ENCODE peak calls at places on chromosomes 11 and 22, in nine cellular contexts. L, B, R, Y, A, O, V, I and K are unnamed samples.

GRCh38 chr11:20112291-20113146 is 47.8 kb downstream of the DBX1 start:
- DNase-seq in L (peak; percentile 77), A (peak; percentile 88), O (peak; percentile 91), Y (no peak), I (peak; percentile 84), V (no peak), B (peak; percentile 91), R (peak; percentile 86), K (no peak)

GRCh38 chr22:35099883-35100282 is 33.9 kb downstream of the ISX start:
- DNase-seq in V (no peak), I (no peak), A (no peak), O (no peak), Y (no peak), R (no peak), B (no peak), L (no peak), K (no peak)

GRCh38 chr11:10285148-10285802 is 8.7 kb downstream of the SBF2 start:
- DNase-seq in R (no peak), L (no peak), I (no peak), B (no peak), A (no peak), Y (no peak), O (no peak), V (no peak), K (no peak)

GRCh38 chr11:62033191-62034044 is 66.0 kb upstream of the FTH1 start:
- DNase-seq in Y (no peak), A (no peak), O (no peak), R (no peak), V (no peak), I (no peak), B (no peak), L (no peak), K (no peak)

GRCh38 chr11:77214557-77214956 is 86.5 kb downstream of the MYO7A start:
- DNase-seq in A (no peak), I (no peak), Y (no peak), L (no peak), B (peak; percentile 43), R (no peak), V (no peak), O (no peak), K (no peak)

GRCh38 chr11:120985718-120986569 is 38.0 kb upstream of the TBCEL start:
- DNase-seq in B (no peak), O (peak; percentile 60), A (no peak), R (no peak), I (no peak), Y (no peak), L (no peak), V (peak; percentile 30), K (peak; percentile 71)

GRCh38 chr11:119907934-119908760 is 179.1 kb upstream of the NECTIN1 start:
- DNase-seq in Y (no peak), R (no peak), L (no peak), V (no peak), A (no peak), O (no peak), B (no peak), I (no peak), K (no peak)

GRCh38 chr11:64376071-64376470 is 17.1 kb downstream of the RPS6KA4 start:
- DNase-seq in R (no peak), O (no peak), L (no peak), V (no peak), Y (no peak), B (no peak), A (no peak), I (no peak), K (no peak)

GRCh38 chr22:25081409-25081824 is 118.2 kb upstream of the CRYBB3 start:
- DNase-seq in A (no peak), V (peak; percentile 40), R (no peak), L (no peak), O (peak; percentile 47), I (no peak), Y (no peak), B (no peak), K (peak; percentile 68)

GRCh38 chr11:10900686-10901415 is 43.0 kb upstream of the ZBED5 start:
- DNase-seq in R (no peak), Y (no peak), L (no peak), O (no peak), A (no peak), I (no peak), V (no peak), B (no peak), K (no peak)

GRCh38 chr22:22380098-22381030 is 128.2 kb downstream of the ZNF280B start:
- DNase-seq in L (no peak), V (no peak), B (no peak), R (no peak), I (no peak), A (no peak), O (no peak), Y (peak; percentile 1), K (peak; percentile 57)

GRCh38 chr11:70078095-70078795 is at the start of gene ANO1:
- DNase-seq in I (no peak), A (no peak), L (no peak), Y (no peak), V (no peak), O (no peak), R (no peak), B (no peak), K (no peak)

GRCh38 chr11:128417607-128418324 is 169.6 kb downstream of the ETS1 start:
- DNase-seq in O (peak; percentile 91), V (no peak), I (peak; percentile 89), Y (no peak), L (peak; percentile 69), B (no peak), R (peak; percentile 37), A (peak; percentile 86), K (peak; percentile 51)

GRCh38 chr11:103682318-103683184 is 353.9 kb upstream of the DDI1 start:
- DNase-seq in I (no peak), L (peak; percentile 39), O (peak; percentile 94), B (peak; percentile 80), R (peak; percentile 52), Y (peak; percentile 87), V (peak; percentile 45), A (no peak), K (peak; percentile 75)

GRCh38 chr11:3022982-3023381 is 30.9 kb upstream of the NAP1L4 start:
- DNase-seq in I (peak; percentile 39), Y (no peak), V (no peak), A (peak; percentile 28), B (no peak), O (peak; percentile 81), L (peak; percentile 13), R (peak; percentile 45), K (no peak)

GRCh38 chr11:100851129-100851528 is 164.0 kb downstream of the ARHGAP42 start:
- DNase-seq in A (no peak), V (no peak), R (no peak), Y (no peak), O (no peak), I (no peak), B (no peak), L (no peak), K (no peak)

GRCh38 chr11:133732109-133732508 is 113.2 kb downstream of the SPATA19 start:
- DNase-seq in V (no peak), I (no peak), Y (no peak), L (no peak), R (no peak), A (no peak), B (no peak), O (no peak), K (no peak)

GRCh38 chr11:45933131-45933821 is 10.8 kb downstream of the LARGE2 start:
- DNase-seq in V (no peak), L (peak; percentile 8), I (no peak), B (no peak), A (no peak), R (peak; percentile 22), Y (no peak), O (no peak), K (no peak)

GRCh38 chr22:31248965-31249940 is 37.2 kb downstream of the LIMK2 start:
- DNase-seq in L (no peak), A (no peak), I (no peak), V (no peak), R (no peak), B (no peak), Y (no peak), O (peak; percentile 32), K (no peak)
- H3K4me3 ChIP-seq in L (peak overlapping the region; percentile 74), A (peak overlapping the region; percentile 72), I (peak overlapping the region; percentile 56), V (no peak overlapping the region), R (peak overlapping the region; percentile 66), B (no peak overlapping the region), Y (no peak overlapping the region), O (peak overlapping the region; percentile 71), K (no peak overlapping the region)

GRCh38 chr11:90246468-90246867 is 23.6 kb upstream of the CHORDC1 start:
- DNase-seq in L (no peak), A (no peak), Y (no peak), I (no peak), V (no peak), R (no peak), O (no peak), B (no peak), K (no peak)

GRCh38 chr11:90243534-90243933 is 20.7 kb upstream of the CHORDC1 start:
- DNase-seq in A (no peak), V (no peak), O (no peak), R (no peak), I (no peak), B (no peak), Y (no peak), L (no peak), K (no peak)

GRCh38 chr11:90242894-90243416 is 20.1 kb upstream of the CHORDC1 start:
- DNase-seq in A (no peak), Y (no peak), V (no peak), O (no peak), L (no peak), R (no peak), B (no peak), I (no peak), K (no peak)

GRCh38 chr11:90237004-90237403 is 14.2 kb upstream of the CHORDC1 start:
- DNase-seq in A (no peak), O (no peak), R (no peak), I (no peak), V (no peak), Y (no peak), L (no peak), B (no peak), K (no peak)

DNA sequence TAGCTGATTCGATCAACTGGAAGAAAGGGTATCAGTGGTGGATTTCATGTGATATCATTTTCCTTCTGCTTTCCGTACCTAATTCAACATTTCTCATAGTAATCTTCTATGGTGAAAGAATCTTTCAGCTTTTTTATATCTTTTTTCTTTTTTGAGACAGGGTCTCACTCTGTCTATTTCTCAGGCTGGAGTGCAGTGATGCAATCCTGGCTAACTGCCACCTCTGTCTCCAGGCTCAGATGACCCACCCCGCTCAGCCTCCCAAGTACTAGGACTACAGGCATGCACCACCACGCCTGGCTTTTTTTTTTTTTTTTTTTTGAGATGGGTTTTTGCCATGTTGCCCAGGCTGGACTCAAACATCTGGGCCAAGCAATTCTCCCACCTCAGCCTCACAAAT is 18.6 kb upstream of the CHORDC1 start:
- DNase-seq in A (no peak), Y (no peak), I (no peak), O (no peak), L (no peak), B (no peak), R (no peak), V (no peak), K (no peak)
- H3K4me3 ChIP-seq in A (no peak overlapping the region), Y (no peak overlapping the region), I (no peak overlapping the region), O (no peak overlapping the region), L (no peak overlapping the region), B (no peak overlapping the region), R (no peak overlapping the region), V (no peak overlapping the region), K (no peak overlapping the region)

GRCh38 chr11:48005878-48006277 is 25.5 kb downstream of the PTPRJ start:
- DNase-seq in B (no peak), Y (no peak), I (no peak), O (no peak), L (no peak), V (no peak), A (no peak), R (no peak), K (no peak)
- H3K4me3 ChIP-seq in B (no peak overlapping the region), Y (no peak overlapping the region), I (no peak overlapping the region), O (no peak overlapping the region), L (no peak overlapping the region), V (peak overlapping the region; percentile 4), A (no peak overlapping the region), R (no peak overlapping the region), K (no peak overlapping the region)

GRCh38 chr11:96607890-96608558 is 218.2 kb downstream of the JRKL start:
- DNase-seq in Y (peak; percentile 50), R (no peak), I (no peak), L (no peak), B (no peak), A (no peak), V (no peak), O (no peak), K (no peak)
- H3K4me3 ChIP-seq in Y (no peak overlapping the region), R (no peak overlapping the region), I (no peak overlapping the region), L (no peak overlapping the region), B (no peak overlapping the region), A (no peak overlapping the region), V (no peak overlapping the region), O (no peak overlapping the region), K (no peak overlapping the region)